ENCODE peak calls at places on chromosomes 3 and 15, in four cellular contexts. Y is heart right ventricle, T is psoas muscle, B is WTC11. H is an unnamed sample.

GRCh38 chr15:40714144-40714543 is 19.2 kb downstream of the RAD51 start:
- DNase-seq in Y (no peak), T (no peak), B (no peak), H (no peak)

GRCh38 chr3:39911465-39912309 is 102.3 kb downstream of the MYRIP start:
- DNase-seq in Y (no peak), T (no peak), B (peak; percentile 18), H (no peak)

GRCh38 chr15:58066042-58066867 is 744 bp upstream of the ALDH1A2 start:
- DNase-seq in Y (peak; percentile 78), T (peak; percentile 82), B (peak; percentile 73), H (peak; percentile 69)

GRCh38 chr15:88900982-88901418 is 5.7 kb upstream of the HAPLN3 start:
- DNase-seq in Y (no peak), T (no peak), B (no peak), H (no peak)

GRCh38 chr15:40790723-40791122 is 16.2 kb upstream of the ZFYVE19 start:
- DNase-seq in Y (no peak), T (no peak), B (no peak), H (no peak)

GRCh38 chr15:65412556-65412955 is 10.2 kb downstream of the IGDCC4 start:
- DNase-seq in Y (no peak), T (no peak), B (no peak), H (no peak)

GRCh38 chr3:153130312-153130977 is 31.6 kb upstream of the RAP2B start:
- DNase-seq in Y (no peak), T (no peak), B (no peak), H (no peak)

GRCh38 chr3:38553071-38553470 is 56.9 kb downstream of the EXOG start:
- DNase-seq in Y (no peak), T (no peak), B (no peak), H (no peak)

GRCh38 chr15:38597221-38597800 is 32.7 kb upstream of the RASGRP1 start:
- DNase-seq in Y (no peak), T (no peak), B (no peak), H (no peak)

GRCh38 chr3:197564097-197564843 is 8.5 kb upstream of the BDH1 start:
- DNase-seq in Y (no peak), T (no peak), B (no peak), H (no peak)

GRCh38 chr3:14329116-14329830 is 73.1 kb upstream of the SLC6A6 start:
- DNase-seq in Y (no peak), T (no peak), B (peak; percentile 39), H (no peak)

GRCh38 chr3:113354307-113354706 is 87.0 kb downstream of the CFAP44 start:
- DNase-seq in Y (no peak), T (no peak), B (no peak), H (no peak)
- TF ChIP-seq CTCF in Y (no peak), T (no peak), B (no peak), H (no peak)

GRCh38 chr3:31448035-31448881 is 84.5 kb upstream of the STT3B start:
- DNase-seq in Y (no peak), T (no peak), B (peak; percentile 63), H (no peak)
- TF ChIP-seq CTCF in Y (no peak), T (no peak), B (peak; percentile 45), H (peak; percentile 45)

GRCh38 chr3:43559961-43560360 is 61.9 kb downstream of the ANO10 start:
- DNase-seq in Y (no peak), T (no peak), B (no peak), H (no peak)
- TF ChIP-seq CTCF in Y (no peak), T (no peak), B (no peak), H (no peak)

GRCh38 chr3:34367521-34367920 is 569.1 kb downstream of the PDCD6IP start:
- DNase-seq in Y (no peak), T (no peak), B (no peak), H (no peak)

GRCh38 chr3:34363871-34364270 is 565.4 kb downstream of the PDCD6IP start:
- DNase-seq in Y (no peak), T (no peak), B (no peak), H (no peak)

GRCh38 chr3:34362910-34363309 is 564.5 kb downstream of the PDCD6IP start:
- DNase-seq in Y (no peak), T (no peak), B (no peak), H (no peak)

GRCh38 chr3:34364345-34364744 is 565.9 kb downstream of the PDCD6IP start:
- DNase-seq in Y (no peak), T (no peak), B (no peak), H (no peak)

DNA sequence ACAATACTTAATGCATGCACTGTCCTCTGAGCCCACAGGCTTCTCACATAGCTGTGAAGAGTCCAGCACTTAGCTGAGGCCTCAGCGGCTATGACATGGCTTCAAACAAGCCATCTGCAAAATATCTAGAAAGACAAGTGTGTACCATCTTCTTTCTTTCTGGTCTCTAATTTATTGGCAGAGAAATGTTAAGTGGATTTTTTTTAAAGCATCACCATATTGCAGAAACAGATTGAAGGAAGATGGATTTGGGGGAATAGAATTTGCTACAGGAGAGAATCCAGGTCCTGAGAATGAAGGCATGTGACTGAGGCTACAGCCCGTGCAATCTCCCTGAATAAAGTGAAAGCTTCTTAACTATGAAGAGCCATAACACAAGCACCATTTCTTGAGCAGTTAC is 567.3 kb downstream of the PDCD6IP start:
- DNase-seq in Y (no peak), T (no peak), B (no peak), H (no peak)
- TF ChIP-seq CTCF in Y (no peak), T (no peak), B (no peak), H (no peak)

GRCh38 chr3:146020969-146021368 is 140.0 kb downstream of the PLOD2 start:
- DNase-seq in Y (no peak), T (no peak), B (no peak), H (no peak)

GRCh38 chr3:146024260-146024659 is 136.7 kb downstream of the PLOD2 start:
- DNase-seq in Y (no peak), T (no peak), B (no peak), H (no peak)

GRCh38 chr3:146026547-146026946 is 134.4 kb downstream of the PLOD2 start:
- DNase-seq in Y (no peak), T (no peak), B (no peak), H (no peak)
- TF ChIP-seq CTCF in Y (no peak), T (no peak), B (no peak), H (no peak)